ENCODE peak calls at places on chromosome 18, in four cellular contexts. P is AG09309, J is psoas muscle, E is choroid plexus epithelial cell. F is an unnamed sample.

GRCh38 chr18:905948-906415 is 1.3 kb downstream of the ADCYAP1 start:
- DNase-seq in P (no peak), J (no peak), E (no peak), F (no peak)

GRCh38 chr18:42231796-42232195 is 276.8 kb downstream of the PIK3C3 start:
- DNase-seq in P (no peak), E (no peak), J (no peak), F (no peak)

GRCh38 chr18:14925281-14925709 is 177.3 kb downstream of the ANKRD30B start:
- DNase-seq in E (no peak), P (peak; percentile 47), J (no peak), F (no peak)

GRCh38 chr18:55053976-55054375 is 94.7 kb upstream of the CCDC68 start:
- DNase-seq in E (no peak), P (peak; percentile 18), J (no peak), F (no peak)

GRCh38 chr18:9851511-9851910 is 34.3 kb upstream of the TXNDC2 start:
- DNase-seq in P (no peak), E (peak; percentile 51), J (no peak), F (peak; percentile 62)

GRCh38 chr18:62569081-62569480 is 46.3 kb downstream of the ZCCHC2 start:
- DNase-seq in P (no peak), E (no peak), J (no peak), F (no peak)

GRCh38 chr18:20988726-20989125 is 122.9 kb downstream of the ROCK1 start:
- DNase-seq in E (no peak), P (no peak), J (no peak), F (no peak)

GRCh38 chr18:58788971-58789797 is 75.5 kb upstream of the ZNF532 start:
- DNase-seq in E (peak; percentile 73), P (no peak), J (peak; percentile 58), F (peak; percentile 86)

GRCh38 chr18:39455300-39455699 is 1889.7 kb upstream of the CELF4 start:
- DNase-seq in P (no peak), J (no peak), E (peak; percentile 78), F (peak; percentile 77)

GRCh38 chr18:44700652-44701051 is 20.0 kb downstream of the SETBP1 start:
- DNase-seq in P (no peak), J (peak; percentile 59), E (peak; percentile 49), F (peak; percentile 50)

GRCh38 chr18:26546170-26546874 is 2.0 kb downstream of the KCTD1 start:
- DNase-seq in P (no peak), E (no peak), J (no peak), F (peak; percentile 19)

GRCh38 chr18:23069481-23069880 is 65.8 kb upstream of the CABLES1 start:
- DNase-seq in E (no peak), P (no peak), J (no peak), F (no peak)

GRCh38 chr18:63342206-63342605 is 22.6 kb upstream of the BCL2 start:
- DNase-seq in J (no peak), E (peak; percentile 67), P (no peak), F (peak; percentile 56)

GRCh38 chr18:25805939-25806338 is 284.5 kb downstream of the SS18 start:
- DNase-seq in P (no peak), E (peak; percentile 4), J (no peak), F (no peak)

GRCh38 chr18:59155140-59155539 is 15.5 kb downstream of the SEC11C start:
- DNase-seq in J (no peak), P (peak; percentile 89), E (peak; percentile 25), F (peak; percentile 20)

DNA sequence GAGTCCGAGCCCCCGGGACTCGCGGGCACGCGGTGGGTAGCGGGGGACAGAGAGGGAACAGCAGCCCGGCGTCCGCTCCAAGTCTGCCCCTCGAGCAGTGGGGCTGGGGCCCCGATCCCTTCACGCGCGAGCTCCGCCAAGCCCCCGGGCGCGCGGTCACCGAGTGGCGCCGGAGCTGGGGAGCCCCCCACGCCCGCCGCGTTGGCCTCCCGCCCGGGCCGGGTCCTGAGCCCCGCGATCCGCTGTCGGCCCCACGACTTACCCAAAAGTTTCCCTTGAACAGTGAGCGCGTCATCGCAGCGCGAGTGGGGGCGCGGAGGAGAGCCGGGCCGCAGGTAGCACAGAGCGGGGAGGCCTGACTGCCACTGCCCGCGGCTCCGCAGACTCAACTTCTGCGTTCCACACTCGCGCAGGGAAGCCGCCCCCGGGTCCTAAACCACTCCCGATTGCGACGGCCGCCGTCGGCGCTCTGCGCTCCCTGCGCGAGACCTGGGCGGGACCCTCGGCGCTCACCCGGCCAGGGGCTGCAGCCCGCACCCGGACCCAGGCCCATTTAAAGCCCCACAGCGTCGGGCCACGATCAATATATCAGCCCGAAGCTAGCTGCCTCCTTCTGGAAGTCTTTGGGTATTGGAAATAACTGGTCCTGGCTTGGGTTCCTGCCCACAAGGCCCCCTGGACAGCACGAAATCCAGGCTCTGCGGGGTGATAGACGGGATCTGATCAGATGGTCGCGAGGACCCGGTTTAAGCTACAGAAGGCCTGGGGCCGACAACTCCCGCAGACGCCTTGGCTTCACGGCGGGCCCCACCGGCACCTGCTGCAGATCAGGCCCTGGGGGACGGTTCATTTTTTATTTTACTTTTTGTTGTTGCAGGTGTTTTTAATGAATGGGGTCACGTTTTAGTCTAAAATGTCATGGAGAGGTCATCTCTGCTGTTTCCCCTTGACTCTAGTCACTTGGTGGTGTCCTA is at the start of gene PSTPIP2:
- DNase-seq in P (no peak), E (peak; percentile 67), J (peak; percentile 84), F (peak; percentile 64)
- H3K4me3 ChIP-seq in P (peak within 1 kb of the TSS; percentile 70), E (peak within 1 kb of the TSS; percentile 78), J (peak within 1 kb of the TSS; percentile 89), F (peak within 1 kb of the TSS; percentile 75)

DNA sequence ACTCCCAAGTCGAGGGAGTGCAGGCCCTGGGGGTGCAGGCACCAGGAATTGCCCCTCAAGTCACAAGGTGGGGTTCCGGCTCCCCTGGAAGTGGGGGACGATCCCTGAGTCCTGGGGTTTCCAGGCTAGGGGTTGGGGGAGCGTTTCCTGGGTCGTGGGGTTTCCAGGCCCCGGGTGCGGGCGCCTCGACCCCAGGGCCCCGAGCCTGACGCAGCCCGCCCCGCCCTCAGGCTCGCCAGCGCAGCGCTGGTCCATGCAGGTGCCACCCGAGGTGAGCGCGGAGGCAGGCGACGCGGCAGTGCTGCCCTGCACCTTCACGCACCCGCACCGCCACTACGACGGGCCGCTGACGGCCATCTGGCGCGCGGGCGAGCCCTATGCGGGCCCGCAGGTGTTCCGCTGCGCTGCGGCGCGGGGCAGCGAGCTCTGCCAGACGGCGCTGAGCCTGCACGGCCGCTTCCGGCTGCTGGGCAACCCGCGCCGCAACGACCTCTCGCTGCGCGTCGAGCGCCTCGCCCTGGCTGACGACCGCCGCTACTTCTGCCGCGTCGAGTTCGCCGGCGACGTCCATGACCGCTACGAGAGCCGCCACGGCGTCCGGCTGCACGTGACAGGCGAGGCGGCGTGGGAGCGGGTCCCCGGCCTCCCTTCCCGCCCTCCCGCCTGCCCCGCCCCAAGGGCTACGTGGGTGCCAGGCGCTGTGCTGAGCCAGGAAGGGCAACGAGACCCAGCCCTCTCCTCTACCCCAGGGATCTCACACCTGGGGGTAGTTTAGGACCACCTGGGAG is 12.0 kb downstream of the SIGLEC15 start:
- DNase-seq in E (peak; percentile 58), P (no peak), J (peak; percentile 73), F (peak; percentile 66)
- TF ChIP-seq CTCF in E (peak; percentile 34), P (peak; percentile 14), J (no peak), F (no peak)

GRCh38 chr18:80035997-80036396 is 1.8 kb downstream of the RBFA start:
- DNase-seq in E (no peak), P (no peak), J (no peak), F (no peak)
- H3K4me3 ChIP-seq in E (no peak overlapping the region), P (no peak overlapping the region), J (no peak overlapping the region), F (no peak overlapping the region)

DNA sequence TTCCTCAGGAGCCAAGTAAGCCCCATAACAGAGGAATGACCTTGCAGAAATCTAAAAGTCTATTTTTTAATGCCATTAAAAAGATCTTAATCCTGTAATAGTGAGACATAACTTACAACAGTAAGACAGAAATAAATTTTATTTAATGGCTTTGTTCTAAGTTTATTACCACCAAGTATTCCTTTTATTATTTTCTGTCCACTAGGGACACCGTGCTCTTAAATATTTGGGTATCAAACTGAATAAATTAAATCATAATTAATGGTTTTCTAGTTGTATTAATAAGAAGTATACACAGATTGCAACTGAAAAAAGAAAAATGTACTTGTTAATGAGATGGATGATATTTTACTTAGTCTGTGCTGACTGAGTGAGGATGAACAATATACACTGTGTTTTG is 3.1 kb upstream of the B4GALT6 start:
- DNase-seq in J (no peak), P (no peak), E (peak; percentile 29), F (no peak)
- TF ChIP-seq CTCF in J (no peak), P (no peak), E (peak; percentile 42), F (peak; percentile 27)